ENCODE peak calls at places on chromosomes 2 and 18, in nine cellular contexts. N, C, J, K, Y, O, S, U and F are unnamed samples.

GRCh38 chr2:132038179-132038882 is 123.4 kb downstream of the ANKRD30BL start:
- DNase-seq in N (no peak), C (no peak), J (no peak), K (no peak), Y (no peak), O (no peak), S (peak; percentile 2), U (no peak), F (no peak)

GRCh38 chr2:201779996-201780673 is 598 bp downstream of the ALS2 start:
- DNase-seq in N (peak; percentile 8), C (no peak), J (no peak), K (no peak), Y (no peak), O (peak; percentile 18), S (peak; percentile 27), U (no peak), F (no peak)

GRCh38 chr18:43236921-43237320 is 40.4 kb downstream of the SYT4 start:
- DNase-seq in N (no peak), C (no peak), J (no peak), K (peak; percentile 26), Y (no peak), O (no peak), S (peak; percentile 4), U (peak; percentile 73), F (no peak)

GRCh38 chr18:45007531-45007930 is 326.8 kb downstream of the SETBP1 start:
- DNase-seq in N (no peak), C (no peak), J (no peak), K (peak; percentile 58), Y (no peak), O (no peak), S (no peak), U (no peak), F (no peak)

GRCh38 chr2:46376586-46377286 is 79.5 kb downstream of the EPAS1 start:
- DNase-seq in N (no peak), C (no peak), J (no peak), K (no peak), Y (no peak), O (no peak), S (no peak), U (no peak), F (no peak)

GRCh38 chr18:7146067-7146466 is 28.5 kb upstream of the LAMA1 start:
- DNase-seq in N (no peak), C (no peak), J (no peak), K (no peak), Y (no peak), O (no peak), S (no peak), U (peak; percentile 32), F (no peak)

GRCh38 chr18:22268641-22269128 is 99.3 kb downstream of the GATA6 start:
- DNase-seq in N (no peak), C (no peak), J (no peak), K (no peak), Y (no peak), O (no peak), S (no peak), U (no peak), F (no peak)

GRCh38 chr18:7608798-7609197 is 41.7 kb downstream of the PTPRM start:
- DNase-seq in N (no peak), C (no peak), J (peak; percentile 16), K (peak; percentile 56), Y (no peak), O (no peak), S (peak; percentile 9), U (no peak), F (no peak)

GRCh38 chr2:165110394-165110793 is 93.5 kb downstream of the SCN3A start:
- DNase-seq in N (no peak), C (no peak), J (no peak), K (no peak), Y (no peak), O (no peak), S (no peak), U (no peak), F (no peak)

GRCh38 chr2:234500394-234501006 is 3.6 kb upstream of the ARL4C start:
- DNase-seq in N (peak; percentile 52), C (peak; percentile 27), J (no peak), K (peak; percentile 38), Y (no peak), O (no peak), S (peak; percentile 79), U (peak; percentile 47), F (peak; percentile 56)

GRCh38 chr2:97840198-97840597 is 126.8 kb downstream of the ZAP70 start:
- DNase-seq in N (no peak), C (no peak), J (no peak), K (no peak), Y (no peak), O (no peak), S (no peak), U (no peak), F (no peak)

GRCh38 chr18:22032392-22032961 is 136.9 kb upstream of the GATA6 start:
- DNase-seq in N (no peak), C (no peak), J (no peak), K (peak; percentile 97), Y (no peak), O (no peak), S (peak; percentile 68), U (peak; percentile 97), F (peak; percentile 83)

GRCh38 chr18:54822872-54823845 is 5.1 kb upstream of the RAB27B start:
- DNase-seq in N (no peak), C (no peak), J (no peak), K (peak; percentile 86), Y (no peak), O (no peak), S (peak; percentile 85), U (peak; percentile 94), F (no peak)

GRCh38 chr18:49691177-49691608 is 122.1 kb downstream of the ACAA2 start:
- DNase-seq in N (no peak), C (no peak), J (no peak), K (peak; percentile 98), Y (no peak), O (no peak), S (peak; percentile 67), U (peak; percentile 96), F (no peak)

GRCh38 chr2:67982956-67983355 is 79.8 kb downstream of the C1D start:
- DNase-seq in N (no peak), C (no peak), J (no peak), K (no peak), Y (no peak), O (no peak), S (no peak), U (no peak), F (no peak)

GRCh38 chr2:41410011-41410410 is 637.8 kb upstream of the PKDCC start:
- DNase-seq in N (no peak), C (no peak), J (no peak), K (no peak), Y (no peak), O (no peak), S (no peak), U (no peak), F (no peak)

GRCh38 chr2:45168731-45169338 is 159.6 kb upstream of the SIX2 start:
- DNase-seq in N (no peak), C (peak; percentile 11), J (no peak), K (no peak), Y (no peak), O (no peak), S (peak; percentile 32), U (no peak), F (peak; percentile 36)
- H3K4me1 ChIP-seq in N (peaks cover 3% of the 10 kb centered on the region), C (peaks cover 20% of the 10 kb centered on the region), J (peaks cover 32% of the 10 kb centered on the region), K (peaks cover 12% of the 10 kb centered on the region), Y (peaks cover 4% of the 10 kb centered on the region), O (peaks cover 6% of the 10 kb centered on the region), S (peaks cover 4% of the 10 kb centered on the region), U (peaks cover 30% of the 10 kb centered on the region), F (no peaks in the 10 kb centered on the region)

GRCh38 chr18:74463271-74463670 is 6.2 kb upstream of the DIPK1C start:
- DNase-seq in N (no peak), C (no peak), J (no peak), K (no peak), Y (no peak), O (no peak), S (peak; percentile 30), U (no peak), F (no peak)
- H3K27me3 ChIP-seq in N (no peaks in the 10 kb centered on the region), C (no peaks in the 10 kb centered on the region), J (no peaks in the 10 kb centered on the region), K (peaks cover 13% of the 10 kb centered on the region), Y (no peaks in the 10 kb centered on the region), O (no peaks in the 10 kb centered on the region), S (peaks cover 23% of the 10 kb centered on the region), U (peaks cover 10% of the 10 kb centered on the region), F (no peaks in the 10 kb centered on the region)

GRCh38 chr18:63843008-63843407 is 44.5 kb upstream of the SERPINB2 start:
- DNase-seq in N (no peak), C (no peak), J (no peak), K (no peak), Y (no peak), O (no peak), S (no peak), U (no peak), F (no peak)

GRCh38 chr18:63848159-63848558 is 39.3 kb upstream of the SERPINB2 start:
- DNase-seq in N (peak; percentile 60), C (no peak), J (no peak), K (peak; percentile 36), Y (no peak), O (no peak), S (peak; percentile 70), U (peak; percentile 52), F (no peak)

GRCh38 chr18:63850010-63850409 is 37.5 kb upstream of the SERPINB2 start:
- DNase-seq in N (peak; percentile 23), C (no peak), J (no peak), K (no peak), Y (no peak), O (no peak), S (peak; percentile 34), U (no peak), F (peak; percentile 31)

DNA sequence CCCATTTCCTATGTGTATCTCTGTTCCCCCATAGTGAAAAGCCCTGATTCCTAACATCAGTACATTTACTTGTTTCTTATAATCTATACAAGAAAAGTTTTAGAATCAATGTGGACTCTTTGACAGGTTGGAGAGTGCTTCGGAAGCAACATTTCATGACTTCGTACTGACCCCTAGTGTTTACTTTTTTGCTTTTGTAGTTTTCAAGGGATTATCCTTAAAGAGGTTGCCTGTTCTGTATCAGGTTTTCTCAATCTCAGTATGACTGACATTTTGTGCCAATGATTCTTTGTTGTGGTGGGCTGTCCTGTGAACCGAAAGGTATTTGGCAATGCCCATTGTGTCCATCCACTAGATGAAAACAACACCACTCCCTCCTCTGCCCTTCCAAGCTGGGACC is 43.3 kb upstream of the SERPINB2 start:
- DNase-seq in N (no peak), C (no peak), J (no peak), K (peak; percentile 7), Y (no peak), O (no peak), S (peak; percentile 46), U (peak; percentile 37), F (peak; percentile 1)
- TF ChIP-seq CTCF in N (peak; percentile 38), C (peak; percentile 22), J (peak; percentile 27), K (peak; percentile 58), Y (no peak), O (no peak), S (peak; percentile 46), U (peak; percentile 58), F (peak; percentile 5)

DNA sequence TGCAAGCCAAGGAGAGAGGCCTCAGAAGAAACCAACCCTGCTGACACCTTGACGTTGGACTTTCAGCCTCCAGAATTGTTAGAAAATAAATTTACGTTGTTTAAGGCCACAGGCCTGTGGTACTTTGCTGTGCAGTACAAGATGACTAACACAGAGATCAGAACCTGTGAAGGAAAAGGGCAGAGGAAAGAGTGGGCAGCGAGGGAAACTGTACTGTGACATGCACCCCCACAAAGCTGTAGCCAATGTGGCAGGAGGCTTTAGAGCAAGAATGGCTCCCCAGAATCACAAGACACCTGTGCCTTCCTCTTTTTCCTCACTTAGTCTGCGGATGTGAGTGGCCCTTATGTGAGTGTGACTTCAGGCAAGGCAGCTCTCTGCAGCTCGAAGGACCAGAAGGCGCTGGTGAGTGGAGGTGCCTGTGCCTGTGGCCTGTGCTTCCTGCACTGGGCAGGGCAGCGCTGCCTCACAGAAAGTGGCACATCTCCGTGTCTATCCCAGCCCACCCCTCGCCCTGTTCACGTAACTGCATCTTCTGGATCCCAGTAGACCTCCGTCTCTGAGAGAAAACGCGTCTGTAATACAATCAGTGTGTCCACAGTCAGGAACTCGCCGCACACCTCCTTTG is 89.5 kb downstream of the MRPS9 start:
- DNase-seq in N (no peak), C (no peak), J (no peak), K (no peak), Y (no peak), O (no peak), S (no peak), U (no peak), F (no peak)
- H3K4me1 ChIP-seq in N (no peaks in the 10 kb centered on the region), C (no peaks in the 10 kb centered on the region), J (no peaks in the 10 kb centered on the region), K (no peaks in the 10 kb centered on the region), Y (no peaks in the 10 kb centered on the region), O (no peaks in the 10 kb centered on the region), S (no peaks in the 10 kb centered on the region), U (no peaks in the 10 kb centered on the region), F (no peaks in the 10 kb centered on the region)